ENCODE peak calls at places on chromosomes 5 and 9, in six cellular contexts. X is heart right ventricle; K is sigmoid colon; C is CD8-positive, alpha-beta T cell; P is tibial artery; L is ovary. F is an unnamed sample. For H3K9me3, the result is how much of the 10 kb centered on the place peaks cover.

GRCh38 chr5:90909945-90910344 is 351.3 kb downstream of the ADGRV1 start:
- DNase-seq in X (no peak), C (no peak), K (no peak), L (no peak), P (no peak), F (no peak)

GRCh38 chr5:60888359-60889061 is 44.4 kb upstream of the ELOVL7 start:
- DNase-seq in P (no peak), L (no peak), K (no peak), C (no peak), X (no peak), F (no peak)

GRCh38 chr9:5813837-5814236 is 19.1 kb downstream of the ERMP1 start:
- DNase-seq in L (no peak), K (no peak), C (no peak), P (no peak), X (no peak), F (no peak)

GRCh38 chr9:121354141-121354540 is 15.9 kb downstream of the STOM start:
- DNase-seq in L (no peak), P (no peak), X (peak), C (no peak), K (no peak), F (no peak)

GRCh38 chr5:158456756-158457155 is 597.8 kb upstream of the CLINT1 start:
- DNase-seq in X (no peak), C (no peak), P (peak), K (no peak), L (no peak), F (no peak)

GRCh38 chr9:88388203-88388885 is at the start of gene SPIN1:
- DNase-seq in X (peak), K (peak), P (peak), C (peak), L (peak), F (peak)

GRCh38 chr5:94908889-94909480 is 290.5 kb downstream of the SLF1 start:
- DNase-seq in X (no peak), P (no peak), C (no peak), L (no peak), K (no peak), F (peak)

GRCh38 chr5:165334186-165334585 is 1828.8 kb downstream of the MAT2B start:
- DNase-seq in P (no peak), L (no peak), C (no peak), K (no peak), X (no peak), F (no peak)

GRCh38 chr5:74625742-74626241 is 14.7 kb downstream of the ENC1 start:
- DNase-seq in K (no peak), X (no peak), C (no peak), P (no peak), L (no peak), F (no peak)

GRCh38 chr5:55344392-55344992 is 36.7 kb downstream of the MTREX start:
- DNase-seq in C (peak), P (peak), X (no peak), K (peak), L (peak), F (peak)

GRCh38 chr5:147080391-147080790 is 154.4 kb upstream of the STK32A start:
- DNase-seq in K (no peak), C (no peak), P (no peak), X (no peak), L (no peak), F (no peak)

GRCh38 chr5:177457239-177458121 is 10.9 kb downstream of the PRR7 start:
- DNase-seq in K (peak), X (peak), C (no peak), L (peak), P (peak), F (peak)

GRCh38 chr9:71680189-71680983 is 87.9 kb downstream of the CEMIP2 start:
- DNase-seq in X (no peak), K (no peak), L (no peak), P (no peak), C (no peak), F (peak)

GRCh38 chr5:108093186-108093585 is 288.7 kb downstream of the FBXL17 start:
- DNase-seq in C (no peak), K (no peak), P (no peak), X (no peak), L (no peak), F (no peak)

GRCh38 chr5:150428106-150428876 is 15.6 kb upstream of the CD74 start:
- DNase-seq in P (no peak), C (no peak), X (peak), K (peak), L (no peak), F (peak)

GRCh38 chr5:151451626-151452520 is 4.5 kb downstream of the SLC36A1 start:
- DNase-seq in C (no peak), X (no peak), K (no peak), P (no peak), L (no peak), F (no peak)

DNA sequence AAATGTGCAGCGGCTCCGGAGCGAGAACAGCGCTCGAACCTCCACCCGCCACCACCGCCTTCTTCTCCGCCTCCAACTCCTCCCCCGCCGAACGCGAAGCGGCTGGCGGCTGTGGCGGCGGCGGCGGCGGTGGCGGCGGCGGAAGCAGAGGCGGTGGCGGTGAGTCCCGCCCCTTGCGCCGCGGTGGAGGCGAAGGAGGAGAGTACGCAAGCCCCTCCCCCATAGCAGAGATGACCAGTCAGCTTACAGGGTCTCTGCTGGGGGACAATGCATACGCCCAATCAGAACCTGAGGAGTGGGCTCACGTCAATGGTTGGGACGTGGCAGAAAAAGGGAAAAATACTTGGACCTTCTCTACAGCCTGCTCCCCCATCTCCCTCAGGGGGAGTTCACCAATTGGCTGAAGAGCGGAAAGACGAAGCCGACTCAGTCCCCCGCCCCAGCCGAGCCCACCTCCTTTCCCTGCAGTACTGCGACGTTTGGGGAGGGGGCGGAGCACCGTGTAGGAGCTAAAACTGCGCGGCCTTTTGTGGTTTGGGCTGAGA is at the start of gene PJA2:
- DNase-seq in C (peak), L (peak), P (peak), X (peak), K (peak), F (peak)
- TF ChIP-seq CTCF in C (peak), L (peak), P (peak), X (peak), K (peak), F (peak)

GRCh38 chr5:178989311-178989710 is 5.8 kb downstream of the GRM6 start:
- DNase-seq in P (no peak), C (no peak), K (no peak), X (no peak), L (no peak), F (no peak)
- H3K9me3 ChIP-seq in P (under half), C (under half), K (under half), X (under half), L (under half), F (under half)

GRCh38 chr5:65624570-65625555 is at the start of the genes SHLD3 and TRAPPC13:
- DNase-seq in L (peak), P (peak), K (peak), C (peak), X (peak), F (peak)
- TF ChIP-seq CTCF in L (no peak), P (peak), K (peak), C (no peak), X (no peak), F (no peak)

DNA sequence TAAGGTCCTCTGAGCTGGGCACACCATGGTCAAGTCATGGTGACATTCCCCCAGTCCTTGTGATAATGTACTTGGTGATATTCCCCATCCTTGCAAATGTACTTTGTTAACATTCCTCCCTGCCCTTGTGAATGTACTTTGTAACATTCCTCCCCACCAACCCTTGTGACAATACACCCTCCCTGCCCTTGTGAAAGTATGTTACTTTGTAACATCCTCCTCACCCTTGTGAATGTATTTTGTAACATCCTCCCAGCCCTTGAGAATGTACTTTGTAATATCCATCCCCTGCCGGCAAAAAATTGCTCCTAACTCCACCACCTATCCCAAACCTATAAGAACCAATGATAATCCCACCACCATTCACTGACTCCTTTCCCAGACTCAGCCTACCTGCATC is 53.3 kb downstream of the RAPGEF6 start:
- DNase-seq in P (no peak), K (no peak), X (no peak), C (no peak), L (no peak), F (no peak)
- H3K9me3 ChIP-seq in P (under half), K (under half), X (under half), C (under half), L (under half), F (under half)

GRCh38 chr9:12696931-12697622 is 3.9 kb downstream of the TYRP1 start:
- DNase-seq in K (no peak), L (no peak), X (no peak), P (no peak), C (no peak), F (no peak)

GRCh38 chr9:12697719-12698118 is 4.5 kb downstream of the TYRP1 start:
- DNase-seq in K (no peak), X (no peak), L (no peak), P (no peak), C (no peak), F (no peak)

GRCh38 chr9:12698293-12698692 is 5.1 kb downstream of the TYRP1 start:
- DNase-seq in P (no peak), K (no peak), X (no peak), L (no peak), C (no peak), F (no peak)

GRCh38 chr9:12698986-12699385 is 5.8 kb downstream of the TYRP1 start:
- DNase-seq in L (no peak), P (no peak), K (no peak), X (no peak), C (no peak), F (no peak)

DNA sequence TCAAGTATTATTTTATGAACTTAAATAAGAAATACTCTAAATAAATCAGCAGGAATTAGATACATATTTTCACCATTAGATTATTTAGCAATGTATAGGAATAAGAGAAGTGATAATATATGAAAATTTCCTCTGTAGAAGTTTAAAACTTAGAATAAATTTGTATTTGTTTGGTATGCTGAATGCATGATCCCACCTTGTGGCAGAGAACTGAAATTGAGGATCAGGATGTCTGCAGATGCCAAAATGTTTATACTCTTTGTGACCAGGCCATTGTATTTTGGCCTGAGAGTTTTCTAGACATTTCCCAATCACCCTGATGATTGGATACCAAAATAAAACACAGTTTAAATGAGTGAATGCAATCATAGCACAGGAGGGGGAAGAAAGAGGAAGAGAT is 6.3 kb downstream of the TYRP1 start:
- DNase-seq in K (no peak), X (no peak), C (no peak), P (no peak), L (no peak), F (no peak)
- TF ChIP-seq CTCF in K (no peak), X (no peak), C (no peak), P (no peak), L (no peak), F (no peak)

GRCh38 chr9:129888085-129888808 is 53.0 kb downstream of the USP20 start:
- DNase-seq in C (peak), X (peak), P (no peak), K (no peak), L (no peak), F (no peak)
- H3K9me3 ChIP-seq in C (under half), X (under half), P (under half), K (under half), L (under half), F (under half)

F was measured in Caco-2.